ENCODE peak calls at places on chromosome 2, in four cellular contexts. D is K562, M is H1, K is HepG2. P is an unnamed sample.

GRCh38 chr2:219049282-219049681 is 8.0 kb upstream of the CFAP65 start:
- DNase-seq in D (no peak), M (no peak), K (no peak), P (no peak)

GRCh38 chr2:20568501-20569463 is 82.1 kb downstream of the HS1BP3 start:
- DNase-seq in D (no peak), M (no peak), K (no peak), P (no peak)

GRCh38 chr2:10971855-10972348 is 60.2 kb downstream of the KCNF1 start:
- DNase-seq in D (no peak), M (no peak), K (no peak), P (no peak)

GRCh38 chr2:240651185-240651584 is 25.9 kb downstream of the GPR35 start:
- DNase-seq in D (no peak), M (no peak), K (no peak), P (no peak)

GRCh38 chr2:162917626-162918025 is 79.1 kb upstream of the KCNH7 start:
- DNase-seq in D (no peak), M (no peak), K (no peak), P (no peak)

GRCh38 chr2:8676915-8677645 is 4.8 kb upstream of the ID2 start:
- DNase-seq in D (no peak), M (no peak), K (no peak), P (no peak)

GRCh38 chr2:195318440-195319111 is 338.4 kb upstream of the SLC39A10 start:
- DNase-seq in D (peak), M (no peak), K (peak), P (peak)

GRCh38 chr2:12318427-12319057 is 398.2 kb upstream of the TRIB2 start:
- DNase-seq in D (no peak), M (no peak), K (no peak), P (no peak)

GRCh38 chr2:135817946-135818345 is 19.0 kb downstream of the LCT start:
- DNase-seq in D (no peak), M (no peak), K (no peak), P (no peak)

GRCh38 chr2:135821190-135821589 is 15.8 kb downstream of the LCT start:
- DNase-seq in D (no peak), M (no peak), K (no peak), P (no peak)

GRCh38 chr2:135817466-135817865 is 19.5 kb downstream of the LCT start:
- DNase-seq in D (no peak), M (no peak), K (no peak), P (no peak)

GRCh38 chr2:135820003-135820618 is 16.9 kb downstream of the LCT start:
- DNase-seq in D (no peak), M (no peak), K (no peak), P (no peak)

GRCh38 chr2:135819211-135819610 is 17.8 kb downstream of the LCT start:
- DNase-seq in D (peak), M (peak), K (peak), P (peak)
- TF ChIP-seq PHF8 in D (no peak), M (no peak), K (no peak), P (no peak)

GRCh38 chr2:157421964-157422363 is 21.9 kb downstream of the CYTIP start:
- DNase-seq in D (no peak), M (no peak), K (no peak), P (no peak)
- TF ChIP-seq PHF8 in D (no peak), M (no peak), K (no peak), P (no peak)

GRCh38 chr2:181678033-181678586 is 2.2 kb downstream of the NEUROD1 start:
- DNase-seq in D (peak), M (peak), K (peak), P (peak)
- TF ChIP-seq PHF8 in D (no peak), M (no peak), K (no peak), P (no peak)

GRCh38 chr2:127953849-127954248 is 68.1 kb upstream of the AMMECR1L start:
- DNase-seq in D (no peak), M (no peak), K (no peak), P (no peak)

GRCh38 chr2:127953128-127953718 is 67.5 kb upstream of the AMMECR1L start:
- DNase-seq in D (no peak), M (no peak), K (no peak), P (no peak)

GRCh38 chr2:127950264-127950663 is 64.5 kb upstream of the AMMECR1L start:
- DNase-seq in D (no peak), M (no peak), K (no peak), P (no peak)

GRCh38 chr2:127954857-127955256 is 69.1 kb upstream of the AMMECR1L start:
- DNase-seq in D (no peak), M (no peak), K (no peak), P (no peak)

GRCh38 chr2:127951031-127951430 is 65.3 kb upstream of the AMMECR1L start:
- DNase-seq in D (no peak), M (no peak), K (no peak), P (no peak)
- TF ChIP-seq PHF8 in D (no peak), M (no peak), K (no peak), P (no peak)

DNA sequence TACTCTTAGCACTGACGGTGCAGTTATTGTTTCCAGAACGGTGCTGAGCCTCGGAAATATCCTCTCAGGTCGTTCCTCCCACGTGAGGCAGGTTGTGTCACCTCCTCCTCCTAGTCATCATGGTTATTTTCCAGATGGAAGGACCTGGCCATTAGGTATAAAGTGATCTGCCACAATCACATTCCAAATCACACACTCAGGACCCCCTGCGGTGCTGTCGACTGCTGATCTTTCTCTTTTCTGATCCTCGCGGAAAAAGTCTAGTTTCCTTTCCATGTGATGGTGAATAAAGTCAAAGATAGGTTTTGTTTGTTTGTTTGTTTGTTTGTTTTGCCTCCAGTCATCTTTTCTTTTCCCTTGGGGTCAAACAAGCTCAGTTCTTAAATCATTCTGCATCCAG is 28.7 kb downstream of the ARHGEF4 start:
- DNase-seq in D (no peak), M (no peak), K (no peak), P (no peak)
- TF ChIP-seq PHF8 in D (no peak), M (no peak), K (no peak), P (no peak)

DNA sequence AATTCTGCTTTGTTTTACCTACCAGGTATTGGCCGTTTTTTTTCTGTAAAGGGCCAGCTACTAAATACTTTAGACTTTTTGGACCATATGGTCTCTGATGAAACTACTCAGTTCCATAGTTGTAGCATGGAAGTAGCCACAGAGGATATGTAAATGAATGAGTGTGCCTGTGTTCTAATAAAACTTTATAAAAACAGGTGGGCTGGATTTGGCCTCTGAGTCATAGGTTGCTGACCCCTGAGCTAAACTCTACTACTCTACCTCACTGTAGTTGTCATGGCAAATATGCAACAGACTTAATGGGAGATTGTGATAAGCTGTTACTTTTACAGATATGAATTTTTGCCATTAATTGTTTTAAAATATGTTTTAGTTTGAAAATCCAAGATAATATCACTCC is 19.7 kb downstream of the CLIP4 start:
- DNase-seq in D (no peak), M (no peak), K (no peak), P (no peak)
- TF ChIP-seq PHF8 in D (no peak), M (no peak), K (no peak), P (no peak)

GRCh38 chr2:170235860-170236638 is 58.1 kb downstream of the MYO3B start:
- DNase-seq in D (peak), M (peak), K (peak), P (peak)
- TF ChIP-seq PHF8 in D (no peak), M (no peak), K (no peak), P (no peak)

DNA sequence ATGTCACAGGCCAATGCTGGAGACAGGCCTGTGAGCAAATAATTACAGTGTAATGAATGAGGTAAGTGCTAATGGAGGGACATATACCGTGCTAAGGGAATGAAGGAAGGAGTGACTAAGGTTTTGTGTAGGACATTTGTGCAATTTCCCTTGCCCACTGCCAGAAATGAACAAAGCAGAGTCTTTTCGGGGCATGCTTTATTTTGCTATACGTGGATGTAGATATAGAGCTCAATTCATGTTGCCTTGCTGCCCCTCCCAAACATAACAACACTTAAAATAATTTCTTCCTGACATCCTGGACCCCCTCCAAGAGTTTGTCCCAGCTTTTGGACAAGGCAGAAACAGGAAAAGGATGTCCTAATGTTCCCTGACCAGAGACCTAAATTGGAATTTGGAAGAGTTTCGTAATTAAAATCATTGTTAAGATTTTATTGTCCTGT is 23.7 kb upstream of the CD28 start:
- DNase-seq in D (no peak), M (no peak), K (no peak), P (no peak)
- TF ChIP-seq PHF8 in D (no peak), M (no peak), K (no peak), P (no peak)